ENCODE peak calls at places on chromosomes 11 and 22, in four cellular contexts. X is Kasumi-1, L is MCF 10A, U is GM04504. C is an unnamed sample.

GRCh38 chr11:76369406-76369805 is 11.5 kb downstream of the THAP12 start:
- DNase-seq in X (no peak), L (no peak), U (no peak), C (no peak)

GRCh38 chr22:40792451-40792850 is 26.7 kb downstream of the SLC25A17 start:
- DNase-seq in X (no peak), L (no peak), U (no peak), C (no peak)

GRCh38 chr11:104332110-104332509 is 168.2 kb upstream of the PDGFD start:
- DNase-seq in X (no peak), L (peak; percentile 18), U (no peak), C (no peak)

GRCh38 chr11:10329935-10330334 is 25.1 kb downstream of the ADM start:
- DNase-seq in X (no peak), L (peak; percentile 74), U (peak; percentile 90), C (no peak)

GRCh38 chr11:120052196-120052775 is 85.6 kb downstream of the TRIM29 start:
- DNase-seq in X (no peak), L (no peak), U (no peak), C (no peak)

GRCh38 chr22:49956418-49956770 is 4.2 kb upstream of the PIM3 start:
- DNase-seq in X (no peak), L (peak; percentile 73), U (no peak), C (no peak)

GRCh38 chr11:33534575-33534974 is 166.1 kb downstream of the C11orf91 start:
- DNase-seq in X (no peak), L (no peak), U (no peak), C (no peak)

GRCh38 chr11:23112987-23113886 is 253.0 kb upstream of the CCDC179 start:
- DNase-seq in X (peak; percentile 61), L (peak; percentile 44), U (peak; percentile 32), C (peak; percentile 7)

GRCh38 chr11:14454861-14455632 is 44.6 kb downstream of the COPB1 start:
- DNase-seq in X (peak; percentile 35), L (peak; percentile 38), U (no peak), C (peak; percentile 41)

GRCh38 chr11:267491-267994 is 10.7 kb upstream of the NLRP6 start:
- DNase-seq in X (peak; percentile 57), L (peak; percentile 60), U (no peak), C (peak; percentile 50)

GRCh38 chr11:124716596-124716995 is 23.1 kb upstream of the NRGN start:
- DNase-seq in X (peak; percentile 61), L (no peak), U (no peak), C (no peak)

GRCh38 chr22:28015056-28015445 is 96.0 kb upstream of the PITPNB start:
- DNase-seq in X (no peak), L (no peak), U (no peak), C (no peak)

GRCh38 chr11:110298298-110298765 is 1.9 kb upstream of the RDX start:
- DNase-seq in X (no peak), L (peak; percentile 34), U (no peak), C (no peak)

GRCh38 chr11:134224710-134225662 is 515 bp downstream of the VPS26B start:
- DNase-seq in X (peak; percentile 69), L (peak; percentile 49), U (no peak), C (peak; percentile 32)

GRCh38 chr11:129373489-129373953 is 2.1 kb upstream of the BARX2 start:
- DNase-seq in X (no peak), L (no peak), U (no peak), C (no peak)

GRCh38 chr11:64800633-64801464 is 2.2 kb downstream of the MAP4K2 start:
- DNase-seq in X (no peak), L (no peak), U (no peak), C (no peak)

GRCh38 chr11:7691759-7692334 is 14.4 kb downstream of the OVCH2 start:
- DNase-seq in X (no peak), L (no peak), U (no peak), C (no peak)

GRCh38 chr11:75174781-75175370 is 24.0 kb downstream of the SLCO2B1 start:
- DNase-seq in X (peak; percentile 68), L (no peak), U (peak; percentile 5), C (peak; percentile 36)

GRCh38 chr22:23438216-23438615 is 141.9 kb downstream of the IGLL1 start:
- DNase-seq in X (no peak), L (no peak), U (no peak), C (no peak)

GRCh38 chr11:4059424-4059823 is 35.2 kb upstream of the RRM1 start:
- DNase-seq in X (no peak), L (peak; percentile 45), U (no peak), C (no peak)

GRCh38 chr11:85823816-85824215 is 12.9 kb upstream of the SYTL2 start:
- DNase-seq in X (no peak), L (no peak), U (no peak), C (no peak)

GRCh38 chr22:30252411-30253204 is 6.0 kb upstream of the LIF start:
- DNase-seq in X (no peak), L (peak; percentile 67), U (no peak), C (peak; percentile 29)

GRCh38 chr11:1921576-1922141 is 2.2 kb downstream of the TNNT3 start:
- DNase-seq in X (no peak), L (no peak), U (peak; percentile 3), C (no peak)

GRCh38 chr11:87859583-87859982 is 315.7 kb downstream of the RAB38 start:
- DNase-seq in X (no peak), L (peak; percentile 74), U (no peak), C (no peak)

GRCh38 chr22:47586946-47587345 is 824.5 kb downstream of the TBC1D22A start:
- DNase-seq in X (no peak), L (no peak), U (no peak), C (no peak)

GRCh38 chr22:47021371-47022074 is 259.1 kb downstream of the TBC1D22A start:
- DNase-seq in X (no peak), L (no peak), U (no peak), C (no peak)

GRCh38 chr22:25362215-25362882 is 142.9 kb downstream of the CRYBB2 start:
- DNase-seq in X (peak; percentile 28), L (peak; percentile 56), U (peak; percentile 17), C (no peak)

GRCh38 chr11:1356478-1356960 is 33.2 kb upstream of the BRSK2 start:
- DNase-seq in X (no peak), L (no peak), U (no peak), C (no peak)

GRCh38 chr11:63564785-63565350 is 1.7 kb upstream of the PLAAT2 start:
- DNase-seq in X (no peak), L (peak; percentile 59), U (no peak), C (no peak)

C was measured in AML-193.